ENCODE peak calls at places on chromosomes 2 and 18, in nine cellular contexts. One of them, this sample, is unnamed.
A peak's percentile ranks its signal among the peaks of the same experiment; 100 is the strongest.

GRCh38 chr2:180753809-180754761 is 226.3 kb upstream of the UBE2E3 start:
- DNase-seq in body of pancreas: no peak
- DNase-seq in heart right ventricle: no peak
- DNase-seq in neuronal stem cell: no peak
- DNase-seq in heart left ventricle: no peak
- DNase-seq in upper lobe of left lung: no peak
- DNase-seq in ascending aorta: no peak
- DNase-seq in OCI-LY7: no peak
- DNase-seq in upper lobe of right lung: no peak
- DNase-seq in this sample: no peak

GRCh38 chr2:125004091-125004800 is 979.2 kb downstream of the CNTNAP5 start:
- DNase-seq in neuronal stem cell: no peak
- DNase-seq in ascending aorta: no peak
- DNase-seq in heart right ventricle: no peak
- DNase-seq in upper lobe of left lung: no peak
- DNase-seq in OCI-LY7: no peak
- DNase-seq in upper lobe of right lung: no peak
- DNase-seq in heart left ventricle: no peak
- DNase-seq in body of pancreas: no peak
- DNase-seq in this sample: no peak

GRCh38 chr2:168691221-168691620 is 111.2 kb upstream of the NOSTRIN start:
- DNase-seq in body of pancreas: no peak
- DNase-seq in upper lobe of right lung: no peak
- DNase-seq in neuronal stem cell: no peak
- DNase-seq in heart right ventricle: no peak
- DNase-seq in OCI-LY7: no peak
- DNase-seq in ascending aorta: no peak
- DNase-seq in upper lobe of left lung: no peak
- DNase-seq in heart left ventricle: no peak
- DNase-seq in this sample: no peak

GRCh38 chr2:225400060-225400511 is 576 bp downstream of the NYAP2 start:
- DNase-seq in ascending aorta: no peak
- DNase-seq in neuronal stem cell: peak; percentile 74
- DNase-seq in upper lobe of right lung: no peak
- DNase-seq in upper lobe of left lung: no peak
- DNase-seq in heart right ventricle: peak; percentile 5
- DNase-seq in heart left ventricle: no peak
- DNase-seq in body of pancreas: peak; percentile 6
- DNase-seq in OCI-LY7: peak; percentile 5
- DNase-seq in this sample: no peak

GRCh38 chr2:165203689-165204559 is at the start of gene SCN3A:
- DNase-seq in OCI-LY7: peak; percentile 77
- DNase-seq in upper lobe of left lung: no peak
- DNase-seq in upper lobe of right lung: no peak
- DNase-seq in heart left ventricle: peak; percentile 23
- DNase-seq in ascending aorta: no peak
- DNase-seq in body of pancreas: peak; percentile 42
- DNase-seq in neuronal stem cell: peak; percentile 38
- DNase-seq in heart right ventricle: peak; percentile 6
- DNase-seq in this sample: no peak

GRCh38 chr2:143852748-143853147 is 667.2 kb downstream of the ZEB2 start:
- DNase-seq in heart left ventricle: no peak
- DNase-seq in neuronal stem cell: no peak
- DNase-seq in ascending aorta: no peak
- DNase-seq in OCI-LY7: peak; percentile 29
- DNase-seq in upper lobe of right lung: no peak
- DNase-seq in upper lobe of left lung: no peak
- DNase-seq in heart right ventricle: no peak
- DNase-seq in body of pancreas: no peak
- DNase-seq in this sample: no peak

GRCh38 chr2:236205867-236206645 is 37.9 kb upstream of the GBX2 start:
- DNase-seq in upper lobe of right lung: no peak
- DNase-seq in OCI-LY7: no peak
- DNase-seq in upper lobe of left lung: no peak
- DNase-seq in heart left ventricle: no peak
- DNase-seq in neuronal stem cell: no peak
- DNase-seq in body of pancreas: no peak
- DNase-seq in ascending aorta: no peak
- DNase-seq in heart right ventricle: no peak
- DNase-seq in this sample: no peak

GRCh38 chr2:63093512-63093911 is 42.9 kb downstream of the OTX1 start:
- DNase-seq in upper lobe of right lung: no peak
- DNase-seq in upper lobe of left lung: no peak
- DNase-seq in neuronal stem cell: no peak
- DNase-seq in OCI-LY7: no peak
- DNase-seq in body of pancreas: no peak
- DNase-seq in heart left ventricle: no peak
- DNase-seq in heart right ventricle: no peak
- DNase-seq in ascending aorta: no peak
- DNase-seq in this sample: no peak

GRCh38 chr2:159677654-159678053 is 34.7 kb upstream of the MARCHF7 start:
- DNase-seq in ascending aorta: no peak
- DNase-seq in upper lobe of right lung: no peak
- DNase-seq in body of pancreas: no peak
- DNase-seq in heart left ventricle: no peak
- DNase-seq in OCI-LY7: no peak
- DNase-seq in upper lobe of left lung: no peak
- DNase-seq in neuronal stem cell: no peak
- DNase-seq in heart right ventricle: no peak
- DNase-seq in this sample: no peak

GRCh38 chr2:64966017-64966416 is 23.2 kb upstream of the SLC1A4 start:
- DNase-seq in heart left ventricle: no peak
- DNase-seq in upper lobe of right lung: no peak
- DNase-seq in OCI-LY7: no peak
- DNase-seq in body of pancreas: no peak
- DNase-seq in heart right ventricle: no peak
- DNase-seq in neuronal stem cell: no peak
- DNase-seq in ascending aorta: no peak
- DNase-seq in upper lobe of left lung: no peak
- DNase-seq in this sample: no peak

GRCh38 chr2:203786912-203787311 is 80.5 kb downstream of the CD28 start:
- DNase-seq in neuronal stem cell: no peak
- DNase-seq in upper lobe of left lung: no peak
- DNase-seq in OCI-LY7: peak; percentile 44
- DNase-seq in ascending aorta: no peak
- DNase-seq in heart right ventricle: peak; percentile 47
- DNase-seq in upper lobe of right lung: no peak
- DNase-seq in body of pancreas: peak; percentile 40
- DNase-seq in heart left ventricle: peak; percentile 31
- DNase-seq in this sample: peak; percentile 51

GRCh38 chr2:240529344-240529999 is 28.3 kb downstream of the ANKMY1 start:
- DNase-seq in OCI-LY7: no peak
- DNase-seq in body of pancreas: no peak
- DNase-seq in upper lobe of left lung: no peak
- DNase-seq in heart right ventricle: no peak
- DNase-seq in heart left ventricle: no peak
- DNase-seq in upper lobe of right lung: no peak
- DNase-seq in ascending aorta: no peak
- DNase-seq in neuronal stem cell: no peak
- DNase-seq in this sample: no peak

GRCh38 chr2:25976884-25977741 is 5.2 kb downstream of the KIF3C start:
- DNase-seq in heart left ventricle: no peak
- DNase-seq in upper lobe of right lung: no peak
- DNase-seq in OCI-LY7: no peak
- DNase-seq in neuronal stem cell: no peak
- DNase-seq in ascending aorta: no peak
- DNase-seq in body of pancreas: no peak
- DNase-seq in upper lobe of left lung: no peak
- DNase-seq in heart right ventricle: no peak
- DNase-seq in this sample: no peak

GRCh38 chr2:205934443-205934842 is 151.5 kb downstream of the INO80D start:
- DNase-seq in OCI-LY7: no peak
- DNase-seq in body of pancreas: no peak
- DNase-seq in heart left ventricle: no peak
- DNase-seq in heart right ventricle: no peak
- DNase-seq in neuronal stem cell: no peak
- DNase-seq in upper lobe of left lung: no peak
- DNase-seq in ascending aorta: no peak
- DNase-seq in upper lobe of right lung: no peak
- DNase-seq in this sample: no peak

GRCh38 chr2:240429341-240429871 is 6.1 kb upstream of the GPC1 start:
- DNase-seq in neuronal stem cell: no peak
- DNase-seq in ascending aorta: peak; percentile 4
- DNase-seq in heart left ventricle: peak; percentile 18
- DNase-seq in heart right ventricle: no peak
- DNase-seq in upper lobe of right lung: peak; percentile 52
- DNase-seq in upper lobe of left lung: peak; percentile 50
- DNase-seq in body of pancreas: peak; percentile 1
- DNase-seq in OCI-LY7: no peak
- DNase-seq in this sample: no peak

GRCh38 chr18:3029215-3029972 is 16.4 kb upstream of the LPIN2 start:
- DNase-seq in ascending aorta: no peak
- DNase-seq in upper lobe of right lung: no peak
- DNase-seq in OCI-LY7: no peak
- DNase-seq in neuronal stem cell: no peak
- DNase-seq in heart right ventricle: no peak
- DNase-seq in heart left ventricle: no peak
- DNase-seq in upper lobe of left lung: no peak
- DNase-seq in body of pancreas: no peak
- DNase-seq in this sample: no peak

GRCh38 chr2:214566457-214566856 is 155.6 kb downstream of the VWC2L start:
- DNase-seq in heart right ventricle: no peak
- DNase-seq in neuronal stem cell: no peak
- DNase-seq in upper lobe of right lung: no peak
- DNase-seq in ascending aorta: no peak
- DNase-seq in OCI-LY7: no peak
- DNase-seq in heart left ventricle: no peak
- DNase-seq in upper lobe of left lung: no peak
- DNase-seq in body of pancreas: no peak
- DNase-seq in this sample: no peak

GRCh38 chr2:175111200-175111657 is 56.8 kb downstream of the ATF2 start:
- DNase-seq in upper lobe of right lung: no peak
- DNase-seq in upper lobe of left lung: no peak
- DNase-seq in heart right ventricle: no peak
- DNase-seq in body of pancreas: no peak
- DNase-seq in OCI-LY7: peak; percentile 57
- DNase-seq in heart left ventricle: no peak
- DNase-seq in neuronal stem cell: peak; percentile 14
- DNase-seq in ascending aorta: no peak
- DNase-seq in this sample: no peak

GRCh38 chr2:201256001-201256544 is 4.3 kb upstream of the CASP8 start:
- DNase-seq in neuronal stem cell: no peak
- DNase-seq in body of pancreas: no peak
- DNase-seq in upper lobe of left lung: no peak
- DNase-seq in heart right ventricle: no peak
- DNase-seq in OCI-LY7: no peak
- DNase-seq in ascending aorta: no peak
- DNase-seq in heart left ventricle: no peak
- DNase-seq in upper lobe of right lung: no peak
- DNase-seq in this sample: no peak

GRCh38 chr2:201255468-201255867 is 4.9 kb upstream of the CASP8 start:
- DNase-seq in body of pancreas: no peak
- DNase-seq in upper lobe of left lung: no peak
- DNase-seq in neuronal stem cell: no peak
- DNase-seq in OCI-LY7: no peak
- DNase-seq in upper lobe of right lung: no peak
- DNase-seq in heart left ventricle: no peak
- DNase-seq in ascending aorta: no peak
- DNase-seq in heart right ventricle: no peak
- DNase-seq in this sample: no peak

GRCh38 chr2:201250741-201251140 is 9.6 kb upstream of the CASP8 start:
- DNase-seq in upper lobe of left lung: no peak
- DNase-seq in ascending aorta: no peak
- DNase-seq in heart right ventricle: no peak
- DNase-seq in OCI-LY7: no peak
- DNase-seq in heart left ventricle: no peak
- DNase-seq in neuronal stem cell: no peak
- DNase-seq in upper lobe of right lung: no peak
- DNase-seq in body of pancreas: no peak
- DNase-seq in this sample: no peak

GRCh38 chr2:201257381-201257940 is 2.9 kb upstream of the CASP8 start:
- DNase-seq in upper lobe of left lung: no peak
- DNase-seq in heart right ventricle: peak; percentile 11
- DNase-seq in upper lobe of right lung: peak; percentile 73
- DNase-seq in ascending aorta: no peak
- DNase-seq in body of pancreas: peak; percentile 52
- DNase-seq in heart left ventricle: peak; percentile 39
- DNase-seq in OCI-LY7: peak; percentile 68
- DNase-seq in neuronal stem cell: no peak
- DNase-seq in this sample: peak; percentile 47

GRCh38 chr2:201254331-201254730 is 6.0 kb upstream of the CASP8 start:
- DNase-seq in heart left ventricle: no peak
- DNase-seq in body of pancreas: peak; percentile 46
- DNase-seq in heart right ventricle: no peak
- DNase-seq in upper lobe of right lung: no peak
- DNase-seq in OCI-LY7: no peak
- DNase-seq in ascending aorta: no peak
- DNase-seq in neuronal stem cell: no peak
- DNase-seq in upper lobe of left lung: no peak
- DNase-seq in this sample: no peak
- H3K27ac ChIP-seq in heart left ventricle: no peak overlapping the region
- H3K27ac ChIP-seq in body of pancreas: no peak overlapping the region
- H3K27ac ChIP-seq in heart right ventricle: peak overlapping the region; percentile 67
- H3K27ac ChIP-seq in upper lobe of right lung: peak overlapping the region; percentile 68
- H3K27ac ChIP-seq in OCI-LY7: no peak overlapping the region
- H3K27ac ChIP-seq in ascending aorta: no peak overlapping the region
- H3K27ac ChIP-seq in neuronal stem cell: no peak overlapping the region
- H3K27ac ChIP-seq in upper lobe of left lung: peak overlapping the region; percentile 16
- H3K27ac ChIP-seq in this sample: no peak overlapping the region

GRCh38 chr2:218884519-218884918 is 3.9 kb downstream of the WNT10A start:
- DNase-seq in upper lobe of right lung: no peak
- DNase-seq in heart left ventricle: no peak
- DNase-seq in heart right ventricle: no peak
- DNase-seq in body of pancreas: no peak
- DNase-seq in OCI-LY7: no peak
- DNase-seq in neuronal stem cell: no peak
- DNase-seq in upper lobe of left lung: no peak
- DNase-seq in ascending aorta: no peak
- DNase-seq in this sample: no peak
- H3K4me1 ChIP-seq in upper lobe of right lung: peaks cover 9% of the 10 kb centered on the region
- H3K4me1 ChIP-seq in heart left ventricle: peaks cover 19% of the 10 kb centered on the region
- H3K4me1 ChIP-seq in heart right ventricle: peaks cover 25% of the 10 kb centered on the region
- H3K4me1 ChIP-seq in body of pancreas: peaks cover 19% of the 10 kb centered on the region
- H3K4me1 ChIP-seq in OCI-LY7: peaks cover 67% of the 10 kb centered on the region
- H3K4me1 ChIP-seq in neuronal stem cell: peaks cover 4% of the 10 kb centered on the region
- H3K4me1 ChIP-seq in upper lobe of left lung: peaks cover 27% of the 10 kb centered on the region
- H3K4me1 ChIP-seq in ascending aorta: no peaks in the 10 kb centered on the region
- H3K4me1 ChIP-seq in this sample: no peaks in the 10 kb centered on the region

GRCh38 chr2:42099431-42100173 is 51.8 kb downstream of the PKDCC start:
- DNase-seq in heart right ventricle: no peak
- DNase-seq in upper lobe of right lung: no peak
- DNase-seq in upper lobe of left lung: no peak
- DNase-seq in heart left ventricle: no peak
- DNase-seq in OCI-LY7: peak; percentile 69
- DNase-seq in neuronal stem cell: no peak
- DNase-seq in body of pancreas: no peak
- DNase-seq in ascending aorta: no peak
- DNase-seq in this sample: no peak
- H3K27ac ChIP-seq in heart right ventricle: peak overlapping the region; percentile 92
- H3K27ac ChIP-seq in upper lobe of right lung: peak overlapping the region; percentile 73
- H3K27ac ChIP-seq in upper lobe of left lung: peak overlapping the region; percentile 81
- H3K27ac ChIP-seq in heart left ventricle: peak overlapping the region; percentile 61
- H3K27ac ChIP-seq in OCI-LY7: no peak overlapping the region
- H3K27ac ChIP-seq in neuronal stem cell: no peak overlapping the region
- H3K27ac ChIP-seq in body of pancreas: peak overlapping the region; percentile 34
- H3K27ac ChIP-seq in ascending aorta: peak overlapping the region; percentile 94
- H3K27ac ChIP-seq in this sample: peak overlapping the region; percentile 2

DNA sequence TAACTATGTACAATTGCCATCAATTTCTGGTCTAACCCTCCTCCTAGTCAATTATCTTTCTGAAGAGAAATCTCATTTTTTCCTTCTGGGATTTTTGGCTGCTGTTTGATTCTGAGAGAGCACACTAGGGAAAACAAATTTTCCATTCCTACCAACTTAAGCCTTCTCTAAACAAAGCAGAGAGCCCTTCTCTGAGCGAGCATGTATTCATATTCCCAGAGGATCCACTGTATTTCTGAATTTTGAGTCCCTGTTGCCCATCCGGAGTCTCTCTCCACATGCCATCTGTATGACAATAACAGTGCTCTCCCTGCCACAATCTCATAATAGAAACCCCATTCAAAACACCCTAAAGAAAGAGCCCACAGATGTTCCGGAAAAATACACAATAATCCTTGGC is 78.6 kb downstream of the MAIP1 start:
- DNase-seq in OCI-LY7: no peak
- DNase-seq in upper lobe of left lung: no peak
- DNase-seq in neuronal stem cell: no peak
- DNase-seq in body of pancreas: no peak
- DNase-seq in heart left ventricle: no peak
- DNase-seq in upper lobe of right lung: no peak
- DNase-seq in heart right ventricle: no peak
- DNase-seq in ascending aorta: no peak
- DNase-seq in this sample: no peak
- H3K4me1 ChIP-seq in OCI-LY7: no peaks in the 10 kb centered on the region
- H3K4me1 ChIP-seq in upper lobe of left lung: no peaks in the 10 kb centered on the region
- H3K4me1 ChIP-seq in neuronal stem cell: no peaks in the 10 kb centered on the region
- H3K4me1 ChIP-seq in body of pancreas: no peaks in the 10 kb centered on the region
- H3K4me1 ChIP-seq in heart left ventricle: no peaks in the 10 kb centered on the region
- H3K4me1 ChIP-seq in upper lobe of right lung: no peaks in the 10 kb centered on the region
- H3K4me1 ChIP-seq in heart right ventricle: no peaks in the 10 kb centered on the region
- H3K4me1 ChIP-seq in ascending aorta: no peaks in the 10 kb centered on the region
- H3K4me1 ChIP-seq in this sample: peaks cover 2% of the 10 kb centered on the region